ENCODE peak calls at places on chromosomes 13 and 19, in ten cellular contexts. One of them, this sample, is unnamed.

GRCh38 chr19:55440411-55441105 is 2.5 kb downstream of the SHISA7 start:
- DNase-seq in iPS DF 19.7: no peak
- DNase-seq in stimulated activated naive CD8-positive, alpha-beta T cell treated with anti-CD3 and anti-CD28 coated beads, Interleukin-15, amount 100 ng/mL, for 72 hours: no peak
- DNase-seq in AG08396: peak
- DNase-seq in substantia nigra: no peak
- DNase-seq in aorta: no peak
- DNase-seq in NCI-H1092: no peak
- DNase-seq in HFF-Myc: no peak
- DNase-seq in anterior cingulate cortex: no peak
- DNase-seq in suprapubic skin: no peak
- DNase-seq in this sample: peak

GRCh38 chr19:43721469-43722048 is 5.7 kb downstream of the IRGC start:
- DNase-seq in iPS DF 19.7: no peak
- DNase-seq in stimulated activated naive CD8-positive, alpha-beta T cell treated with anti-CD3 and anti-CD28 coated beads, Interleukin-15, amount 100 ng/mL, for 72 hours: no peak
- DNase-seq in AG08396: no peak
- DNase-seq in substantia nigra: no peak
- DNase-seq in aorta: no peak
- DNase-seq in NCI-H1092: no peak
- DNase-seq in HFF-Myc: no peak
- DNase-seq in anterior cingulate cortex: no peak
- DNase-seq in suprapubic skin: no peak
- DNase-seq in this sample: no peak

GRCh38 chr19:35266904-35267817 is 1.6 kb upstream of the USF2 start:
- DNase-seq in iPS DF 19.7: no peak
- DNase-seq in stimulated activated naive CD8-positive, alpha-beta T cell treated with anti-CD3 and anti-CD28 coated beads, Interleukin-15, amount 100 ng/mL, for 72 hours: no peak
- DNase-seq in AG08396: peak
- DNase-seq in substantia nigra: no peak
- DNase-seq in aorta: peak
- DNase-seq in NCI-H1092: peak
- DNase-seq in HFF-Myc: no peak
- DNase-seq in anterior cingulate cortex: no peak
- DNase-seq in suprapubic skin: peak
- DNase-seq in this sample: peak

GRCh38 chr19:33395561-33396550 is 22.3 kb downstream of the CEBPG start:
- DNase-seq in iPS DF 19.7: no peak
- DNase-seq in stimulated activated naive CD8-positive, alpha-beta T cell treated with anti-CD3 and anti-CD28 coated beads, Interleukin-15, amount 100 ng/mL, for 72 hours: no peak
- DNase-seq in AG08396: peak
- DNase-seq in substantia nigra: no peak
- DNase-seq in aorta: peak
- DNase-seq in NCI-H1092: no peak
- DNase-seq in HFF-Myc: no peak
- DNase-seq in anterior cingulate cortex: no peak
- DNase-seq in suprapubic skin: peak
- DNase-seq in this sample: peak

GRCh38 chr19:32702010-32702409 is 10.4 kb downstream of the NUDT19 start:
- DNase-seq in iPS DF 19.7: no peak
- DNase-seq in stimulated activated naive CD8-positive, alpha-beta T cell treated with anti-CD3 and anti-CD28 coated beads, Interleukin-15, amount 100 ng/mL, for 72 hours: no peak
- DNase-seq in AG08396: no peak
- DNase-seq in substantia nigra: no peak
- DNase-seq in aorta: no peak
- DNase-seq in NCI-H1092: no peak
- DNase-seq in HFF-Myc: no peak
- DNase-seq in anterior cingulate cortex: no peak
- DNase-seq in suprapubic skin: no peak
- DNase-seq in this sample: no peak

GRCh38 chr13:23512762-23513395 is 57.3 kb upstream of the TNFRSF19 start:
- DNase-seq in iPS DF 19.7: no peak
- DNase-seq in stimulated activated naive CD8-positive, alpha-beta T cell treated with anti-CD3 and anti-CD28 coated beads, Interleukin-15, amount 100 ng/mL, for 72 hours: no peak
- DNase-seq in AG08396: no peak
- DNase-seq in substantia nigra: no peak
- DNase-seq in aorta: no peak
- DNase-seq in NCI-H1092: no peak
- DNase-seq in HFF-Myc: no peak
- DNase-seq in anterior cingulate cortex: no peak
- DNase-seq in suprapubic skin: no peak
- DNase-seq in this sample: no peak

GRCh38 chr13:38900188-38900587 is 90.4 kb downstream of the STOML3 start:
- DNase-seq in iPS DF 19.7: no peak
- DNase-seq in stimulated activated naive CD8-positive, alpha-beta T cell treated with anti-CD3 and anti-CD28 coated beads, Interleukin-15, amount 100 ng/mL, for 72 hours: no peak
- DNase-seq in AG08396: no peak
- DNase-seq in substantia nigra: peak
- DNase-seq in aorta: no peak
- DNase-seq in NCI-H1092: no peak
- DNase-seq in HFF-Myc: no peak
- DNase-seq in anterior cingulate cortex: no peak
- DNase-seq in suprapubic skin: no peak
- DNase-seq in this sample: no peak

GRCh38 chr13:46170268-46170667 is 11.7 kb downstream of the LCP1 start:
- DNase-seq in iPS DF 19.7: no peak
- DNase-seq in stimulated activated naive CD8-positive, alpha-beta T cell treated with anti-CD3 and anti-CD28 coated beads, Interleukin-15, amount 100 ng/mL, for 72 hours: no peak
- DNase-seq in AG08396: no peak
- DNase-seq in substantia nigra: no peak
- DNase-seq in aorta: no peak
- DNase-seq in NCI-H1092: no peak
- DNase-seq in HFF-Myc: no peak
- DNase-seq in anterior cingulate cortex: no peak
- DNase-seq in suprapubic skin: no peak
- DNase-seq in this sample: no peak

GRCh38 chr19:10800488-10800887 is 35.5 kb downstream of the TMED1 start:
- DNase-seq in iPS DF 19.7: no peak
- DNase-seq in stimulated activated naive CD8-positive, alpha-beta T cell treated with anti-CD3 and anti-CD28 coated beads, Interleukin-15, amount 100 ng/mL, for 72 hours: no peak
- DNase-seq in AG08396: no peak
- DNase-seq in substantia nigra: peak
- DNase-seq in aorta: no peak
- DNase-seq in NCI-H1092: no peak
- DNase-seq in HFF-Myc: no peak
- DNase-seq in anterior cingulate cortex: no peak
- DNase-seq in suprapubic skin: no peak
- DNase-seq in this sample: peak

GRCh38 chr19:1568320-1569019 is at the start of gene MEX3D:
- DNase-seq in iPS DF 19.7: no peak
- DNase-seq in stimulated activated naive CD8-positive, alpha-beta T cell treated with anti-CD3 and anti-CD28 coated beads, Interleukin-15, amount 100 ng/mL, for 72 hours: peak
- DNase-seq in AG08396: peak
- DNase-seq in substantia nigra: peak
- DNase-seq in aorta: peak
- DNase-seq in NCI-H1092: peak
- DNase-seq in HFF-Myc: no peak
- DNase-seq in anterior cingulate cortex: peak
- DNase-seq in suprapubic skin: peak
- DNase-seq in this sample: peak

GRCh38 chr13:47455581-47455980 is 545.5 kb downstream of the SUCLA2 start:
- DNase-seq in iPS DF 19.7: no peak
- DNase-seq in stimulated activated naive CD8-positive, alpha-beta T cell treated with anti-CD3 and anti-CD28 coated beads, Interleukin-15, amount 100 ng/mL, for 72 hours: no peak
- DNase-seq in AG08396: no peak
- DNase-seq in substantia nigra: no peak
- DNase-seq in aorta: no peak
- DNase-seq in NCI-H1092: no peak
- DNase-seq in HFF-Myc: no peak
- DNase-seq in anterior cingulate cortex: no peak
- DNase-seq in suprapubic skin: no peak
- DNase-seq in this sample: no peak

GRCh38 chr13:30340367-30341184 is 33.2 kb upstream of the KATNAL1 start:
- DNase-seq in iPS DF 19.7: no peak
- DNase-seq in stimulated activated naive CD8-positive, alpha-beta T cell treated with anti-CD3 and anti-CD28 coated beads, Interleukin-15, amount 100 ng/mL, for 72 hours: no peak
- DNase-seq in AG08396: peak
- DNase-seq in substantia nigra: no peak
- DNase-seq in aorta: peak
- DNase-seq in NCI-H1092: no peak
- DNase-seq in HFF-Myc: peak
- DNase-seq in anterior cingulate cortex: no peak
- DNase-seq in suprapubic skin: peak
- DNase-seq in this sample: peak

GRCh38 chr19:19464339-19465098 is 50.8 kb downstream of the TSSK6 start:
- DNase-seq in iPS DF 19.7: peak
- DNase-seq in stimulated activated naive CD8-positive, alpha-beta T cell treated with anti-CD3 and anti-CD28 coated beads, Interleukin-15, amount 100 ng/mL, for 72 hours: no peak
- DNase-seq in AG08396: peak
- DNase-seq in substantia nigra: no peak
- DNase-seq in aorta: no peak
- DNase-seq in NCI-H1092: no peak
- DNase-seq in HFF-Myc: no peak
- DNase-seq in anterior cingulate cortex: no peak
- DNase-seq in suprapubic skin: no peak
- DNase-seq in this sample: no peak

This sample was measured in osteoblast.